ENCODE peak calls at places on chromosomes 1 and 21, in eight cellular contexts. V is colonic mucosa, U is adrenal gland, A is tibial artery, Y is breast epithelium, L is IMR-90, P is tibial nerve, I is body of pancreas. G is an unnamed sample.
A peak's percentile ranks its signal among the peaks of the same experiment; 100 is the strongest.

GRCh38 chr1:19974822-19975416 is 4.5 kb downstream of the PLA2G2A start:
- DNase-seq in L (peak; percentile 72), I (peak; percentile 80), A (peak; percentile 69), Y (no peak), V (peak; percentile 81), P (no peak), U (peak; percentile 74), G (peak; percentile 75)

GRCh38 chr21:38811257-38811656 is 5.5 kb downstream of the ETS2 start:
- DNase-seq in V (peak; percentile 44), A (peak; percentile 12), I (no peak), L (peak; percentile 95), P (no peak), Y (no peak), U (no peak), G (no peak)

GRCh38 chr1:2322065-2322571 is 69.2 kb downstream of the MORN1 start:
- DNase-seq in I (peak; percentile 60), P (peak; percentile 66), L (peak; percentile 80), V (no peak), Y (peak; percentile 88), A (peak; percentile 94), U (peak; percentile 72), G (no peak)

GRCh38 chr1:209743145-209743482 is 12.7 kb upstream of the TRAF3IP3 start:
- DNase-seq in V (no peak), Y (no peak), L (peak; percentile 80), P (peak; percentile 26), I (peak; percentile 57), U (peak; percentile 69), A (peak; percentile 69), G (no peak)

GRCh38 chr1:226827458-226827857 is 43.0 kb upstream of the PSEN2 start:
- DNase-seq in A (peak; percentile 80), U (peak; percentile 60), P (peak; percentile 68), Y (no peak), L (no peak), V (peak; percentile 38), I (peak; percentile 26), G (no peak)

GRCh38 chr1:9798236-9799130 is 25.3 kb downstream of the CLSTN1 start:
- DNase-seq in A (peak; percentile 44), Y (no peak), I (no peak), V (no peak), U (no peak), L (peak; percentile 18), P (no peak), G (no peak)

GRCh38 chr1:182229907-182230522 is 161.6 kb downstream of the GLUL start:
- DNase-seq in P (no peak), I (no peak), Y (no peak), L (no peak), A (no peak), U (no peak), V (no peak), G (no peak)

GRCh38 chr21:32309906-32310460 is 11.3 kb downstream of the MRAP start:
- DNase-seq in U (peak; percentile 35), Y (no peak), I (no peak), V (no peak), A (no peak), L (no peak), P (no peak), G (no peak)

GRCh38 chr1:180157576-180158057 is 2.9 kb downstream of the QSOX1 start:
- DNase-seq in V (peak; percentile 69), A (no peak), P (no peak), Y (peak; percentile 73), L (no peak), I (peak; percentile 77), U (no peak), G (peak; percentile 91)

GRCh38 chr1:201100169-201100930 is 11.9 kb downstream of the CACNA1S start:
- DNase-seq in I (no peak), P (no peak), A (no peak), Y (no peak), L (no peak), V (no peak), U (no peak), G (no peak)

GRCh38 chr21:20968391-20968790 is 29.8 kb upstream of the NCAM2 start:
- DNase-seq in Y (no peak), P (no peak), I (no peak), U (no peak), V (no peak), L (no peak), A (no peak), G (no peak)

DNA sequence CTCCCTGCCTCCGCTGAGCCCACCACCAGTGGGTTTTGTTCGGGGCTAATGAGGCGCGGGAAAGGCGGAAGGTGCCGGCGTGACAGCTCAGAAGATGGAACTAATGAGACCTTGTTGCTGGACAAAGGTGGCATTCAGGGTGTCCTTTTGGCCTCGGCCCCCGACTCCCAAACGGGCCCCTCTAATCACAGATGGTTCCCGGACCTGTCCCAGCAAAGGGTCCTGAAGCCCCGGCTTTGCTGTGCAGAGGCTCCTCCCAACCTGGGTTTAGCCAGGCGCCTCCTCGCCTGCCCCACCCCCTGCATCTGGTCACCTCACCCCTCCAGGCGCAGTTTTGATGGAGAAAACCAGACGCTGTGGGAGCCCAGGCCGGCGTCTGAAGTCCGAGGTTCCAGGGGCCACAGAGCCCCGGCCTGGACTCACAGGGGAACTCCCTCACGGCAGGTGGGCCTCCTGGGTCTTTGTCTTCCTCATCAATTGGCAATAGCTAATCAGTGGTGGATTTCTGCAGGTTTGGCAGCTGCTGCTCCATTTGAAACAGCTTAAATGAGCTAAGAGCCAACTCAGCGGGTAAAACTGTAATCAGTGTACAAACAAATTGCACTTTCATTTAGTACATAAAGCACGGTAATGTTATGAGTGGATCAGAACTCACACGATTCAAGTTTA is 44.3 kb upstream of the ADARB1 start:
- DNase-seq in Y (peak; percentile 25), L (no peak), P (peak; percentile 11), V (no peak), U (no peak), A (no peak), I (no peak), G (no peak)
- H3K27ac ChIP-seq in Y (no peak overlapping the region), L (no peak overlapping the region), P (no peak overlapping the region), V (no peak overlapping the region), U (no peak overlapping the region), A (peak overlapping the region; percentile 98), I (no peak overlapping the region), G (no peak overlapping the region)

GRCh38 chr1:186843261-186843660 is 14.5 kb downstream of the PLA2G4A start:
- DNase-seq in Y (no peak), V (no peak), P (no peak), U (no peak), L (no peak), A (no peak), I (no peak), G (no peak)

GRCh38 chr1:186848509-186849130 is 19.9 kb downstream of the PLA2G4A start:
- DNase-seq in V (no peak), Y (no peak), L (peak; percentile 21), I (no peak), A (no peak), P (no peak), U (no peak), G (peak; percentile 77)

GRCh38 chr1:186843931-186844330 is 15.2 kb downstream of the PLA2G4A start:
- DNase-seq in Y (no peak), P (no peak), A (no peak), L (no peak), U (no peak), V (no peak), I (no peak), G (no peak)

GRCh38 chr1:186842547-186842946 is 13.8 kb downstream of the PLA2G4A start:
- DNase-seq in P (no peak), A (no peak), L (no peak), I (no peak), U (no peak), Y (no peak), V (no peak), G (peak; percentile 54)

GRCh38 chr1:186845581-186846210 is 16.9 kb downstream of the PLA2G4A start:
- DNase-seq in P (no peak), V (no peak), U (no peak), A (no peak), Y (no peak), I (no peak), L (no peak), G (no peak)
- H3K27ac ChIP-seq in P (peak overlapping the region; percentile 58), V (no peak overlapping the region), U (peak overlapping the region; percentile 30), A (no peak overlapping the region), Y (no peak overlapping the region), I (no peak overlapping the region), L (no peak overlapping the region), G (no peak overlapping the region)

GRCh38 chr1:204731509-204731908 is 46.0 kb upstream of the LRRN2 start:
- DNase-seq in P (no peak), V (peak; percentile 8), A (no peak), Y (no peak), U (no peak), I (no peak), L (no peak), G (no peak)
- H3K27ac ChIP-seq in P (no peak overlapping the region), V (no peak overlapping the region), A (no peak overlapping the region), Y (no peak overlapping the region), U (no peak overlapping the region), I (no peak overlapping the region), L (no peak overlapping the region), G (no peak overlapping the region)

GRCh38 chr1:6700853-6701436 is 671 bp downstream of the DNAJC11 start:
- DNase-seq in Y (no peak), A (no peak), P (no peak), L (no peak), U (no peak), I (no peak), V (no peak), G (peak; percentile 19)
- H3K27ac ChIP-seq in Y (peak overlapping the region; percentile 64), A (peak overlapping the region; percentile 85), P (peak overlapping the region; percentile 87), L (peak overlapping the region; percentile 76), U (peak overlapping the region; percentile 96), I (peak overlapping the region; percentile 85), V (peak overlapping the region; percentile 38), G (peak overlapping the region; percentile 72)

DNA sequence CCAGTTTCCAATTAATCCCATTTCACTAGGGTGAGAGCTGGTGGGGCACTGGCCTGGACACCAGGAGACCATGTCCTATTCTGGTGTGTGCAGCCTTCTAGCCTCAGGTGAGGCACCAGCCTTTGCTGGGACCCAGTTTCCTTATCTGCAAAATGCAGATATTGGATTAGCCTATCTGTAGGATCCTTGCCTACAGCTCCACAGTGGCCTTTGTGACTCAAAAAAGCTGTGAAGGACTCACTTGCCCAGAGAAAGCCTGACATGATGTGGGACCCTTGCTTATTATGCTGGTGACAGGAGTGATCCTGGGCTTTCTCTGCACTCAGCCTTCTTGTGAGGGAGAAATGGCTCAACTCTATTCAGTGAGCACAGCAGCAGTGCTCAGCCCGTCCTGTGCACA is 32.3 kb downstream of the TENT5C start:
- DNase-seq in V (no peak), L (no peak), A (no peak), I (no peak), U (peak; percentile 21), P (no peak), Y (no peak), G (no peak)
- H3K27ac ChIP-seq in V (no peak overlapping the region), L (no peak overlapping the region), A (no peak overlapping the region), I (no peak overlapping the region), U (no peak overlapping the region), P (no peak overlapping the region), Y (no peak overlapping the region), G (peak overlapping the region; percentile 72)

DNA sequence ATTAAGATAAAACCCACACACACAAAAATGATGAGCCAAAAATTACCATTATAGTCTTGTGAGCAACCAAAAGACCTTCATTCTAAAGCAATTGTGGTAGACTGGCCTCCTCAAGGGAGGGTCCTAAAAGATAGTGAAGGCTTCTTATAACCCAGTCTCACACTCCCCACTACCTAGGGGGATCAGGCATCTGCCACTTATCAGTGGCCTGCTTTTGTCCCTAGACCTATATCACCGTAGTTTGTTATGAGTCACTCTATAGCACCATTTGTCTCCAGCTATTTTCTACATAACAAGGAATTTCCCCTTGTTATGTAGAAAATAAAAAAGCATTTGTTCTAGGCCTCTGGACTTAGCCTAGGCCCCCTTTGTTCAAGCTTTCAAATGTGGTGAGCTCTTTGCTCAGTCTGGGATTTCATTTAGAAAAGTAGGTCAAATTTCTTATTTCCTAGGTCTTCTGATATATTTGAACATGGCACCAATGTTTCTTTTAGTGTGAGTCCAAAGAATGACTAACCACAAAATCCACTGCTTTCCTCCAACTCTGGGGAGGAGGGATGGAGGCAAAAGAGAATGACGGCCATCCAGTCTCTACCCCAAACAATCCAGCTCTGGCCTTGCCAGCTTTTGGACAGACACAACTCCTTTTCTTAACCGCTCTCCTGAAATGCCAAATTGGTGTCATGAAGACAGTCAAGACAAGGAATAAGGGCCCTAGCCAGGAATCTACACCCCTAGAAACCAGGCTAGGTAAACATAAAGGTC is 8.9 kb downstream of the ADAR start:
- DNase-seq in P (no peak), A (no peak), U (no peak), I (no peak), V (no peak), L (peak; percentile 53), Y (no peak), G (no peak)
- H3K27ac ChIP-seq in P (peak overlapping the region; percentile 40), A (peak overlapping the region; percentile 29), U (peak overlapping the region; percentile 80), I (no peak overlapping the region), V (no peak overlapping the region), L (peak overlapping the region; percentile 15), Y (peak overlapping the region; percentile 43), G (no peak overlapping the region)

G was measured in small intestine.